ENCODE peak calls at places on chromosomes 11 and 22, in ten cellular contexts. R is epithelial cell of esophagus, G is tibial nerve, M is fibroblast of villous mesenchyme, D is GM20000, A is GM12865, C is nephron progenitor cell, Q is AG10803, P is A549, H is Calu3. K is an unnamed sample.

GRCh38 chr22:49760630-49761571 is 66.8 kb downstream of the BRD1 start:
- DNase-seq in G (no peak), C (no peak), R (no peak), H (no peak), Q (no peak), P (no peak), D (peak; percentile 66), M (no peak), A (peak; percentile 86), K (peak; percentile 49)

GRCh38 chr11:124177344-124177743 is 5.8 kb upstream of the OR10D3 start:
- DNase-seq in G (no peak), Q (no peak), D (no peak), R (no peak), H (no peak), C (no peak), A (no peak), M (no peak), P (no peak), K (no peak)

GRCh38 chr22:36461665-36462474 is 19.6 kb downstream of the TXN2 start:
- DNase-seq in Q (peak; percentile 92), R (peak; percentile 98), H (peak; percentile 81), P (peak; percentile 69), C (peak; percentile 46), G (no peak), D (no peak), M (peak; percentile 61), A (no peak), K (no peak)

GRCh38 chr11:34214961-34215805 is 109.8 kb downstream of the NAT10 start:
- DNase-seq in H (peak; percentile 40), A (no peak), D (no peak), C (no peak), M (peak; percentile 26), P (peak; percentile 63), Q (peak; percentile 46), G (no peak), R (peak; percentile 95), K (no peak)

GRCh38 chr22:17779286-17780115 is 5.2 kb upstream of the BID start:
- DNase-seq in H (no peak), Q (no peak), M (no peak), G (no peak), R (no peak), C (no peak), D (peak; percentile 85), P (no peak), A (peak; percentile 92), K (peak; percentile 78)

GRCh38 chr22:26718905-26719304 is 61.5 kb downstream of the MIAT start:
- DNase-seq in H (no peak), Q (peak; percentile 99), P (peak; percentile 30), A (no peak), G (no peak), C (no peak), R (peak; percentile 6), M (peak; percentile 86), D (no peak), K (no peak)

GRCh38 chr22:29689872-29690213 is 30.0 kb upstream of the CABP7 start:
- DNase-seq in A (peak; percentile 21), P (no peak), G (peak; percentile 50), C (peak; percentile 73), M (peak; percentile 44), H (peak; percentile 60), Q (peak; percentile 47), D (no peak), R (peak; percentile 58), K (no peak)

GRCh38 chr22:47495102-47495501 is 732.7 kb downstream of the TBC1D22A start:
- DNase-seq in M (no peak), D (no peak), R (no peak), A (no peak), H (no peak), C (no peak), P (no peak), G (no peak), Q (no peak), K (no peak)

GRCh38 chr11:133239530-133239929 is 292.8 kb downstream of the OPCML start:
- DNase-seq in D (no peak), Q (no peak), P (no peak), M (no peak), C (no peak), A (no peak), G (no peak), H (no peak), R (no peak), K (no peak)

GRCh38 chr11:121330614-121331435 is 38.3 kb downstream of the SC5D start:
- DNase-seq in A (no peak), C (no peak), M (no peak), G (no peak), Q (no peak), H (no peak), D (no peak), P (no peak), R (no peak), K (no peak)
- TF ChIP-seq CTCF in A (no peak), C (no peak), M (no peak), G (no peak), Q (no peak), H (no peak), D (no peak), P (no peak), R (no peak), K (no peak)

GRCh38 chr11:110716361-110716760 is 4.1 kb upstream of the ARHGAP20 start:
- DNase-seq in R (peak; percentile 19), H (no peak), M (peak; percentile 65), C (no peak), A (no peak), G (no peak), P (no peak), D (no peak), Q (peak; percentile 8), K (no peak)

GRCh38 chr11:110711776-110712642 is at the start of gene ARHGAP20:
- DNase-seq in D (peak; percentile 86), C (peak; percentile 81), P (peak; percentile 15), A (peak; percentile 48), M (peak; percentile 68), H (no peak), R (peak; percentile 48), G (peak; percentile 54), Q (peak; percentile 33), K (no peak)

GRCh38 chr11:110712643-110713468 is 619 bp upstream of the ARHGAP20 start:
- DNase-seq in Q (peak; percentile 1), M (peak; percentile 48), G (peak; percentile 49), D (peak; percentile 36), A (no peak), P (no peak), C (peak; percentile 7), H (no peak), R (peak; percentile 29), K (no peak)

GRCh38 chr11:110713469-110713776 is 1.2 kb upstream of the ARHGAP20 start:
- DNase-seq in M (no peak), P (no peak), D (no peak), A (no peak), H (no peak), G (no peak), C (no peak), R (no peak), Q (no peak), K (no peak)

DNA sequence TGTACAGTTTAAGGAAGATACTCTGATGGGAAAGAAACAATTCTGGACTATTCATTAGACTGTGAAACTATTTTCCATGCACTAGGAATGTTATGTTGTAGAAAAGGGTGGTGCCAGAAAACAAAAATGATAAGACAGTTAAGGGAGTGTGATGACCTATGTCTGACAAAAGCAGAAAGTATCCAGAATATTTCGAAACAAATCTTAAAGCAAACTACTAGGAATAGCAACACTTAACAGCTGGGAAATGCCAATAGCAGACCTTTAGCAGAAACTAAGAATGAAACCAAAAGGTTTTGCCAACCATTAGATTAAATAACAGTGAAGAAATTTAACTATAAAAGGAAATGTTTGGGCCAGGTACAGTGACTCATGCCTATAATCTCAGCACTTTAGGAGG is 3.3 kb upstream of the ARHGAP20 start:
- DNase-seq in R (peak; percentile 32), H (no peak), Q (peak; percentile 31), D (no peak), C (no peak), P (no peak), M (peak; percentile 78), A (no peak), G (no peak), K (no peak)
- TF ChIP-seq CTCF in R (no peak), H (no peak), Q (no peak), D (no peak), C (no peak), P (no peak), M (no peak), A (no peak), G (no peak), K (no peak)

GRCh38 chr11:60838132-60838531 is 3.8 kb upstream of the CCDC86 start:
- DNase-seq in M (no peak), A (peak; percentile 24), Q (peak; percentile 18), D (no peak), G (no peak), H (no peak), R (no peak), C (no peak), P (no peak), K (no peak)
- TF ChIP-seq CTCF in M (peak; percentile 55), A (peak; percentile 23), Q (peak; percentile 39), D (no peak), G (no peak), H (no peak), R (peak; percentile 9), C (no peak), P (no peak), K (peak; percentile 36)

DNA sequence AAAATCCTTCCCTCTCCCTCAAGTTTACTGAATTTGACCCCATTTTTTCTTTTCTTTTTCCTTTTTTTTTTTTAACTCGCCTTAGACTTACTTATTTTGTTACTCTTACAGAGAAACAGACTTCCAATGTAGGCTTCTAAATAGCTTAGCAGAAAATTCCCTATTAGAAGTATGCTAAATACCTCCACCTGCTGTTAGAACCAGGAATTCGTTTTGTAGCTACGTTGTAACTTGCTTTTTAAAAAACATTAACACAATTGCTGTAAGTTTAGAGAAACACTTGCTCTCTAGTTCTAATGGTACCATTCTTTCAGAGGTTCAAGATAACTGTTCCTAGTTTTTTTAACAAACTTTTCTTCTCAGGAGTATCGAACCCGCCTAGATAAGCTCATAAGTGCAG is 324.2 kb downstream of the DCDC1 start:
- DNase-seq in R (peak; percentile 9), G (no peak), H (no peak), D (no peak), A (peak; percentile 9), C (no peak), M (no peak), Q (peak; percentile 20), P (no peak), K (no peak)
- TF ChIP-seq CTCF in R (no peak), G (no peak), H (no peak), D (no peak), A (peak; percentile 14), C (peak; percentile 39), M (no peak), Q (peak; percentile 44), P (peak; percentile 24), K (no peak)

GRCh38 chr11:82315093-82315492 is 418.6 kb downstream of the FAM181B start:
- DNase-seq in G (peak; percentile 12), P (no peak), R (peak; percentile 58), Q (no peak), D (peak; percentile 3), C (peak; percentile 59), H (no peak), M (no peak), A (peak; percentile 42), K (no peak)
- TF ChIP-seq CTCF in G (no peak), P (no peak), R (peak; percentile 68), Q (no peak), D (peak; percentile 12), C (peak; percentile 61), H (no peak), M (peak; percentile 10), A (peak; percentile 58), K (peak; percentile 39)

K was measured in GM12864.